ENCODE peak calls at places on chromosomes 2 and 18, in four cellular contexts. G is erythroblast, B is T follicular helper cell, A is adrenal gland. I is an unnamed sample.

GRCh38 chr2:132489150-132489549 is 72.5 kb downstream of the GPR39 start:
- DNase-seq in G (no peak), B (no peak), A (peak), I (no peak)

GRCh38 chr2:217981084-217981730 is 21.6 kb downstream of the TNS1 start:
- DNase-seq in G (no peak), B (no peak), A (no peak), I (peak)

GRCh38 chr2:113117594-113118262 is 9.7 kb upstream of the IL1RN start:
- DNase-seq in G (peak), B (no peak), A (peak), I (peak)

GRCh38 chr2:95007822-95008221 is 17.7 kb upstream of the MAL start:
- DNase-seq in G (no peak), B (no peak), A (no peak), I (no peak)

GRCh38 chr2:61675204-61675603 is 137.0 kb upstream of the XPO1 start:
- DNase-seq in G (no peak), B (no peak), A (no peak), I (no peak)

GRCh38 chr2:105498281-105498846 is 99.5 kb upstream of the FHL2 start:
- DNase-seq in G (no peak), B (no peak), A (no peak), I (no peak)

GRCh38 chr2:110744429-110744828 is 12.1 kb downstream of the ACOXL start:
- DNase-seq in G (no peak), B (no peak), A (no peak), I (no peak)

GRCh38 chr18:13539050-13539449 is 187.3 kb downstream of the FAM210A start:
- DNase-seq in G (no peak), B (peak), A (no peak), I (no peak)

GRCh38 chr18:7664024-7664312 is 96.9 kb downstream of the PTPRM start:
- DNase-seq in G (no peak), B (no peak), A (no peak), I (no peak)

GRCh38 chr18:48634975-48635374 is 96.1 kb downstream of the CTIF start:
- DNase-seq in G (no peak), B (no peak), A (no peak), I (no peak)

GRCh38 chr2:68722712-68723111 is 11.9 kb upstream of the ARHGAP25 start:
- DNase-seq in G (no peak), B (no peak), A (no peak), I (no peak)